ENCODE peak calls at places on chromosome 14, in six cellular contexts. One of them, this sample, is unnamed.
A peak's percentile ranks its signal among the peaks of the same experiment; 100 is the strongest.

GRCh38 chr14:65354715-65355114 is 57.8 kb upstream of the FUT8 start:
- DNase-seq in HEK293T: no peak
- DNase-seq in Daoy: no peak
- DNase-seq in stomach: peak; percentile 83
- DNase-seq in Right ventricle myocardium superior: no peak
- DNase-seq in hypothalamus: no peak
- DNase-seq in this sample: no peak

GRCh38 chr14:24692382-24693352 is 58.7 kb upstream of the GZMB start:
- DNase-seq in HEK293T: no peak
- DNase-seq in Daoy: no peak
- DNase-seq in stomach: no peak
- DNase-seq in Right ventricle myocardium superior: no peak
- DNase-seq in hypothalamus: no peak
- DNase-seq in this sample: no peak

GRCh38 chr14:37585101-37585479 is 10.0 kb downstream of the FOXA1 start:
- DNase-seq in HEK293T: no peak
- DNase-seq in Daoy: peak; percentile 72
- DNase-seq in stomach: peak; percentile 69
- DNase-seq in Right ventricle myocardium superior: no peak
- DNase-seq in hypothalamus: no peak
- DNase-seq in this sample: no peak

GRCh38 chr14:52834440-52834842 is 43.0 kb upstream of the GNPNAT1 start:
- DNase-seq in HEK293T: no peak
- DNase-seq in Daoy: peak; percentile 80
- DNase-seq in stomach: no peak
- DNase-seq in Right ventricle myocardium superior: no peak
- DNase-seq in hypothalamus: no peak
- DNase-seq in this sample: no peak

GRCh38 chr14:33201116-33201515 is 262.4 kb downstream of the NPAS3 start:
- DNase-seq in HEK293T: no peak
- DNase-seq in Daoy: peak; percentile 36
- DNase-seq in stomach: no peak
- DNase-seq in Right ventricle myocardium superior: no peak
- DNase-seq in hypothalamus: no peak
- DNase-seq in this sample: no peak

GRCh38 chr14:90484291-90484690 is 87.5 kb downstream of the CALM1 start:
- DNase-seq in HEK293T: no peak
- DNase-seq in Daoy: no peak
- DNase-seq in stomach: no peak
- DNase-seq in Right ventricle myocardium superior: no peak
- DNase-seq in hypothalamus: no peak
- DNase-seq in this sample: no peak

GRCh38 chr14:71373773-71374172 is 466.5 kb downstream of the PCNX1 start:
- DNase-seq in HEK293T: no peak
- DNase-seq in Daoy: no peak
- DNase-seq in stomach: no peak
- DNase-seq in Right ventricle myocardium superior: no peak
- DNase-seq in hypothalamus: no peak
- DNase-seq in this sample: no peak

GRCh38 chr14:23252420-23253333 is 14.9 kb downstream of the RNF212B start:
- DNase-seq in HEK293T: no peak
- DNase-seq in Daoy: no peak
- DNase-seq in stomach: no peak
- DNase-seq in Right ventricle myocardium superior: no peak
- DNase-seq in hypothalamus: no peak
- DNase-seq in this sample: no peak

GRCh38 chr14:104891664-104892500 is 26.8 kb downstream of the CEP170B start:
- DNase-seq in HEK293T: no peak
- DNase-seq in Daoy: peak; percentile 9
- DNase-seq in stomach: no peak
- DNase-seq in Right ventricle myocardium superior: peak; percentile 24
- DNase-seq in hypothalamus: no peak
- DNase-seq in this sample: no peak

GRCh38 chr14:99730876-99731351 is 46.8 kb downstream of the CYP46A1 start:
- DNase-seq in HEK293T: no peak
- DNase-seq in Daoy: no peak
- DNase-seq in stomach: no peak
- DNase-seq in Right ventricle myocardium superior: peak; percentile 36
- DNase-seq in hypothalamus: no peak
- DNase-seq in this sample: no peak

GRCh38 chr14:61733972-61734371 is 28.2 kb upstream of the SNAPC1 start:
- DNase-seq in HEK293T: no peak
- DNase-seq in Daoy: no peak
- DNase-seq in stomach: no peak
- DNase-seq in Right ventricle myocardium superior: no peak
- DNase-seq in hypothalamus: no peak
- DNase-seq in this sample: no peak

GRCh38 chr14:31943217-31943616 is 133.9 kb upstream of the ARHGAP5 start:
- DNase-seq in HEK293T: no peak
- DNase-seq in Daoy: no peak
- DNase-seq in stomach: no peak
- DNase-seq in Right ventricle myocardium superior: no peak
- DNase-seq in hypothalamus: no peak
- DNase-seq in this sample: no peak

GRCh38 chr14:20247651-20248246 is 8.7 kb downstream of the OR11H4 start:
- DNase-seq in HEK293T: peak; percentile 11
- DNase-seq in Daoy: peak; percentile 42
- DNase-seq in stomach: no peak
- DNase-seq in Right ventricle myocardium superior: no peak
- DNase-seq in hypothalamus: no peak
- DNase-seq in this sample: no peak

GRCh38 chr14:98903371-98903770 is 368.6 kb downstream of the BCL11B start:
- DNase-seq in HEK293T: no peak
- DNase-seq in Daoy: peak; percentile 83
- DNase-seq in stomach: no peak
- DNase-seq in Right ventricle myocardium superior: no peak
- DNase-seq in hypothalamus: no peak
- DNase-seq in this sample: no peak

GRCh38 chr14:77502109-77502782 is 3.6 kb upstream of the ISM2 start:
- DNase-seq in HEK293T: no peak
- DNase-seq in Daoy: no peak
- DNase-seq in stomach: no peak
- DNase-seq in Right ventricle myocardium superior: no peak
- DNase-seq in hypothalamus: no peak
- DNase-seq in this sample: no peak

GRCh38 chr14:100524933-100525243 is 62.3 kb downstream of the BEGAIN start:
- DNase-seq in HEK293T: no peak
- DNase-seq in Daoy: peak; percentile 72
- DNase-seq in stomach: peak; percentile 25
- DNase-seq in Right ventricle myocardium superior: no peak
- DNase-seq in hypothalamus: no peak
- DNase-seq in this sample: no peak

GRCh38 chr14:88168498-88169165 is 154.4 kb downstream of the KCNK10 start:
- DNase-seq in HEK293T: peak; percentile 59
- DNase-seq in Daoy: peak; percentile 35
- DNase-seq in stomach: peak; percentile 57
- DNase-seq in Right ventricle myocardium superior: peak; percentile 44
- DNase-seq in hypothalamus: no peak
- DNase-seq in this sample: no peak

GRCh38 chr14:31278883-31279282 is 71.3 kb upstream of the HECTD1 start:
- DNase-seq in HEK293T: no peak
- DNase-seq in Daoy: no peak
- DNase-seq in stomach: no peak
- DNase-seq in Right ventricle myocardium superior: no peak
- DNase-seq in hypothalamus: no peak
- DNase-seq in this sample: no peak

GRCh38 chr14:39169541-39169900 is 612 bp downstream of the TRAPPC6B start:
- DNase-seq in HEK293T: no peak
- DNase-seq in Daoy: no peak
- DNase-seq in stomach: no peak
- DNase-seq in Right ventricle myocardium superior: no peak
- DNase-seq in hypothalamus: no peak
- DNase-seq in this sample: no peak

GRCh38 chr14:97523936-97524335 is 726.8 kb downstream of the VRK1 start:
- DNase-seq in HEK293T: no peak
- DNase-seq in Daoy: peak; percentile 76
- DNase-seq in stomach: no peak
- DNase-seq in Right ventricle myocardium superior: no peak
- DNase-seq in hypothalamus: no peak
- DNase-seq in this sample: no peak

This sample was measured in NCI-H2227 treated with DMSO at 0.1 percent for 48 hours.